ENCODE peak calls at places on chromosomes 5 and 9, in eight cellular contexts. R, W, U, T, O, X, D and F are unnamed samples.

GRCh38 chr5:6490693-6491092 is 42.0 kb downstream of the UBE2QL1 start:
- DNase-seq in R (no peak), W (peak), U (no peak), T (no peak), O (no peak), X (no peak), D (no peak), F (no peak)

GRCh38 chr5:131595088-131596033 is 39.7 kb downstream of the RAPGEF6 start:
- DNase-seq in R (no peak), W (no peak), U (no peak), T (no peak), O (no peak), X (no peak), D (peak), F (no peak)

GRCh38 chr9:95516736-95517558 is at the start of gene PTCH1:
- DNase-seq in R (no peak), W (no peak), U (no peak), T (peak), O (peak), X (no peak), D (peak), F (no peak)

GRCh38 chr5:140833993-140834392 is at the start of gene PCDHA7:
- DNase-seq in R (no peak), W (no peak), U (no peak), T (no peak), O (no peak), X (no peak), D (no peak), F (no peak)

GRCh38 chr9:80191108-80191507 is 619.3 kb downstream of the TLE4 start:
- DNase-seq in R (no peak), W (no peak), U (no peak), T (no peak), O (no peak), X (no peak), D (no peak), F (no peak)

GRCh38 chr5:83516962-83517750 is 45.6 kb downstream of the VCAN start:
- DNase-seq in R (no peak), W (no peak), U (no peak), T (no peak), O (no peak), X (no peak), D (no peak), F (no peak)

GRCh38 chr9:83424831-83425230 is 113.4 kb downstream of the FRMD3 start:
- DNase-seq in R (no peak), W (no peak), U (no peak), T (peak), O (no peak), X (no peak), D (no peak), F (no peak)

GRCh38 chr5:82351754-82352145 is 73.6 kb upstream of the RPS23 start:
- DNase-seq in R (peak), W (peak), U (no peak), T (peak), O (no peak), X (peak), D (no peak), F (peak)

GRCh38 chr5:15577132-15577531 is 77.2 kb downstream of the FBXL7 start:
- DNase-seq in R (no peak), W (no peak), U (no peak), T (no peak), O (no peak), X (no peak), D (no peak), F (no peak)

GRCh38 chr9:136802321-136802720 is 5.4 kb upstream of the RABL6 start:
- DNase-seq in R (no peak), W (no peak), U (no peak), T (no peak), O (no peak), X (no peak), D (no peak), F (no peak)